ENCODE peak calls at places on chromosome 18, in nine cellular contexts. C, D, Y, I, H, P, N, A and U are unnamed samples.

GRCh38 chr18:36697905-36698304 is 130.9 kb downstream of the TPGS2 start:
- DNase-seq in A (peak), P (peak), I (no peak), N (no peak), D (no peak), H (peak), C (no peak), Y (no peak), U (no peak)

GRCh38 chr18:79121746-79122474 is 52.7 kb downstream of the ATP9B start:
- DNase-seq in D (no peak), I (no peak), Y (no peak), A (no peak), H (peak), N (no peak), P (no peak), C (no peak), U (no peak)

GRCh38 chr18:79678665-79679551 is 695 bp upstream of the CTDP1 start:
- DNase-seq in H (peak), D (peak), P (peak), N (peak), A (peak), I (peak), Y (peak), C (peak), U (peak)

GRCh38 chr18:4236940-4237686 is 218.0 kb downstream of the DLGAP1 start:
- DNase-seq in D (no peak), A (no peak), Y (no peak), N (no peak), H (no peak), C (no peak), P (no peak), I (no peak), U (no peak)

GRCh38 chr18:41457730-41458129 is 497.3 kb upstream of the PIK3C3 start:
- DNase-seq in H (no peak), I (no peak), D (no peak), Y (no peak), A (no peak), P (no peak), C (no peak), N (no peak), U (no peak)

GRCh38 chr18:79818036-79818435 is 20.3 kb downstream of the KCNG2 start:
- DNase-seq in P (no peak), H (no peak), D (no peak), Y (no peak), C (no peak), A (no peak), I (no peak), N (no peak), U (no peak)

GRCh38 chr18:9741821-9742541 is 33.9 kb downstream of the RAB31 start:
- DNase-seq in C (peak), H (no peak), A (peak), D (no peak), I (no peak), Y (no peak), P (no peak), N (no peak), U (no peak)

GRCh38 chr18:12246849-12247808 is 7.0 kb upstream of the CIDEA start:
- DNase-seq in H (peak), N (no peak), Y (no peak), C (peak), A (no peak), I (no peak), P (no peak), D (no peak), U (no peak)

GRCh38 chr18:6546229-6546628 is 131.5 kb upstream of the L3MBTL4 start:
- DNase-seq in N (no peak), I (no peak), Y (peak), A (no peak), H (peak), P (no peak), D (no peak), C (no peak), U (no peak)

GRCh38 chr18:22332590-22332989 is 85.1 kb downstream of the CTAGE1 start:
- DNase-seq in C (peak), A (no peak), I (no peak), D (no peak), P (no peak), N (no peak), H (no peak), Y (no peak), U (no peak)

GRCh38 chr18:48813833-48814489 is 136.8 kb downstream of the SMAD7 start:
- DNase-seq in Y (peak), N (peak), P (peak), A (no peak), D (peak), I (no peak), H (peak), C (peak), U (no peak)

GRCh38 chr18:49021433-49022129 is 70.8 kb upstream of the SMAD7 start:
- DNase-seq in A (peak), D (no peak), I (peak), N (no peak), H (peak), Y (peak), P (no peak), C (peak), U (no peak)

GRCh38 chr18:12048827-12049175 is 44.8 kb upstream of the ANKRD62 start:
- DNase-seq in H (peak), P (no peak), N (no peak), A (no peak), Y (no peak), D (no peak), I (no peak), C (no peak), U (no peak)

GRCh38 chr18:11498821-11499220 is 110.6 kb upstream of the SLC35G4 start:
- DNase-seq in N (no peak), C (no peak), A (no peak), I (no peak), H (peak), D (no peak), Y (no peak), P (no peak), U (no peak)

GRCh38 chr18:34787931-34788532 is 77.9 kb downstream of the DTNA start:
- DNase-seq in A (no peak), H (peak), C (peak), Y (peak), N (no peak), P (peak), D (no peak), I (no peak), U (peak)

GRCh38 chr18:56233595-56233994 is 404.8 kb downstream of the TXNL1 start:
- DNase-seq in D (no peak), C (no peak), I (no peak), A (no peak), P (peak), H (peak), Y (peak), N (no peak), U (no peak)

GRCh38 chr18:39462436-39462835 is 1896.8 kb upstream of the CELF4 start:
- DNase-seq in I (no peak), P (no peak), D (no peak), H (peak), A (no peak), Y (no peak), C (no peak), N (no peak), U (no peak)

GRCh38 chr18:52341617-52342381 is 1.8 kb downstream of the DCC start:
- DNase-seq in D (no peak), I (peak), C (no peak), A (no peak), P (no peak), H (peak), N (no peak), Y (no peak), U (no peak)

GRCh38 chr18:24837065-24837464 is 376.6 kb downstream of the HRH4 start:
- DNase-seq in D (no peak), H (peak), C (no peak), A (no peak), I (no peak), N (no peak), Y (no peak), P (no peak), U (no peak)

GRCh38 chr18:36095936-36096519 is 28.7 kb upstream of the RPRD1A start:
- DNase-seq in Y (no peak), D (no peak), A (no peak), I (no peak), P (no peak), H (peak), N (no peak), C (peak), U (peak)

GRCh38 chr18:10023853-10024638 is 110.2 kb downstream of the VAPA start:
- DNase-seq in C (no peak), D (no peak), I (no peak), H (no peak), N (no peak), P (no peak), A (no peak), Y (no peak), U (no peak)

GRCh38 chr18:49892148-49892924 is 79.0 kb upstream of the ACAA2 start:
- DNase-seq in H (no peak), A (peak), I (no peak), D (no peak), P (no peak), Y (no peak), C (no peak), N (no peak), U (no peak)

GRCh38 chr18:43620936-43621335 is 343.6 kb upstream of the SYT4 start:
- DNase-seq in N (no peak), D (no peak), P (no peak), A (no peak), Y (no peak), I (no peak), H (peak), C (peak), U (no peak)

GRCh38 chr18:36933552-36933951 is 104.6 kb downstream of the KIAA1328 start:
- DNase-seq in I (no peak), N (no peak), P (no peak), H (no peak), Y (no peak), A (no peak), C (no peak), D (no peak), U (no peak)

GRCh38 chr18:79178044-79178632 is 108.9 kb downstream of the ATP9B start:
- DNase-seq in N (no peak), I (no peak), C (no peak), D (no peak), H (no peak), P (no peak), A (no peak), Y (no peak), U (no peak)

GRCh38 chr18:50629148-50629631 is 69.3 kb downstream of the MAPK4 start:
- DNase-seq in I (no peak), H (no peak), C (no peak), Y (no peak), N (no peak), P (no peak), D (no peak), A (no peak), U (no peak)

GRCh38 chr18:45071959-45072358 is 391.3 kb downstream of the SETBP1 start:
- DNase-seq in A (no peak), P (no peak), N (no peak), Y (no peak), C (no peak), H (no peak), D (no peak), I (no peak), U (no peak)

GRCh38 chr18:79393626-79394401 is 1.9 kb upstream of the NFATC1 start:
- DNase-seq in C (peak), Y (peak), A (peak), D (no peak), P (peak), I (peak), N (peak), H (peak), U (no peak)

GRCh38 chr18:50193796-50194622 is 938 bp downstream of the MYO5B start:
- DNase-seq in N (no peak), I (peak), A (peak), H (no peak), C (no peak), P (no peak), D (no peak), Y (no peak), U (peak)

GRCh38 chr18:65754121-65754520 is 3.3 kb downstream of the CDH7 start:
- DNase-seq in C (no peak), Y (no peak), P (no peak), N (no peak), D (no peak), I (no peak), H (no peak), A (no peak), U (no peak)

GRCh38 chr18:22279741-22280452 is 110.5 kb downstream of the GATA6 start:
- DNase-seq in H (no peak), N (no peak), D (no peak), P (no peak), Y (no peak), A (no peak), I (no peak), C (no peak), U (no peak)

GRCh38 chr18:42514522-42514921 is 559.5 kb downstream of the PIK3C3 start:
- DNase-seq in D (no peak), H (no peak), P (no peak), C (no peak), I (no peak), A (no peak), Y (no peak), N (no peak), U (no peak)

GRCh38 chr18:68177807-68178702 is 536.9 kb downstream of the TMX3 start:
- DNase-seq in A (peak), P (no peak), I (no peak), D (no peak), N (no peak), H (peak), Y (no peak), C (no peak), U (no peak)

GRCh38 chr18:7921938-7922587 is 354.9 kb downstream of the PTPRM start:
- DNase-seq in Y (no peak), D (no peak), N (no peak), P (no peak), H (peak), A (peak), C (no peak), I (no peak), U (no peak)

GRCh38 chr18:13375302-13376255 is 157.0 kb downstream of the LDLRAD4 start:
- DNase-seq in I (peak), H (peak), Y (peak), N (peak), A (peak), P (peak), C (peak), D (peak), U (no peak)

DNA sequence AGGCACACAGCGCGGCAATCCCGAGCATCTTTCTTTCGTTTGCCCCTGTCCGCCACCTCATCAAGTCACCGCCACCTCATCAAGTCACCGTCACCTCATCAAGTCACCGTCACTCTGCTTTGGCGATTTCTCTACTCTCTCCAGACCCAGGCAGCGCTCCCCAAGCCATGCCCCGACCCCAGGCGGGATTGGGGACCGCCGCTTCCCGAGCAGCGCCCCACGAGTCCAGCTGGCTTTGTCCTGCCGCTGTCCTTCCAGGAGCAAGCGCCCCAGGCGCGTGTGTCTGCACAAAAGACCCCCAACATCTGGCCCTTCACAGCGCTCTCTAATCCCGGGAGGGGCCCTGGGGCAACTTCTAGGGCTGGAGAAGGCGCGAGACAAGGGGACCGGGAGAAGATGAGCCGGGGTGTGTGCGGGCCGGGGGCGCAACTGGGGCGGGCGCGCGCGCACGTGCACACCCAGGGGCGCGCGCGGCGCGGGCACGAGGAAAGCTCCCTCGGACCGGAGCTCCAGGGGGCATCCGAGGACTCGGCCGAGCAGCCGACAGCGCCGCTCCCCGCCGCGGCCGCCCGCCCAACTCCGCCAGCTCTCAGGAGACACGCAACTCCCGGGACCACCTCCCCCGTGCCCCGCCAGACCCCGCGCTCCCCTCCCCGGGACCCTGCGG is 630 bp upstream of the RNF152 start:
- DNase-seq in H (peak), P (no peak), N (no peak), C (peak), D (no peak), Y (peak), A (no peak), I (peak), U (peak)
- TF ChIP-seq CTCF in H (no peak), P (no peak), N (no peak), C (no peak), D (no peak), Y (no peak), A (no peak), I (peak), U (no peak)

DNA sequence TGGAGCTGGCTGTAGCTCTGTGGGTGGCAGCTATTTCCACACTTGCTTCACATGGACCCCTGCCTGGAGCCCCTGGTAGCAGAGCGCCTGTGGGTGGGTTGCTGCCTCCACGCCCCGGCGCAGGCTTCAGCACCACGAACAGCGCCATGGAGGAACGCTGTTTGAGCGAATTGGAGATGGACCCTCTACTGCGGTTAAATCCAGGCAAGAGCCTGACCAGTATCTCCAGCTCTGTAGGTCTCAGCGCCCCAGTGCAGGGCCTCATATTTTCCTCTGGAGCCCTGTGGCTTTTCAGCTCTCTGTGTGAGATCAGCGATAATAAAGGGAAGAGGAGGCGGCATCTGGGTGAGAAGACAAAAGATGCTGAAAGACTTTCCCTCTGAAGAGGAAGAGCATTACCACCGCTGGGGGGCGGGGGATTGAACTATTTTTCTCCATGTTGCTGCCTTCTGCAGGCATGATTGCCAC is 12.0 kb downstream of the ONECUT2 start:
- DNase-seq in I (no peak), N (no peak), D (no peak), A (no peak), P (no peak), H (peak), C (peak), Y (no peak), U (no peak)
- TF ChIP-seq CTCF in I (no peak), N (no peak), D (no peak), A (no peak), P (no peak), H (no peak), C (peak), Y (no peak), U (no peak)

DNA sequence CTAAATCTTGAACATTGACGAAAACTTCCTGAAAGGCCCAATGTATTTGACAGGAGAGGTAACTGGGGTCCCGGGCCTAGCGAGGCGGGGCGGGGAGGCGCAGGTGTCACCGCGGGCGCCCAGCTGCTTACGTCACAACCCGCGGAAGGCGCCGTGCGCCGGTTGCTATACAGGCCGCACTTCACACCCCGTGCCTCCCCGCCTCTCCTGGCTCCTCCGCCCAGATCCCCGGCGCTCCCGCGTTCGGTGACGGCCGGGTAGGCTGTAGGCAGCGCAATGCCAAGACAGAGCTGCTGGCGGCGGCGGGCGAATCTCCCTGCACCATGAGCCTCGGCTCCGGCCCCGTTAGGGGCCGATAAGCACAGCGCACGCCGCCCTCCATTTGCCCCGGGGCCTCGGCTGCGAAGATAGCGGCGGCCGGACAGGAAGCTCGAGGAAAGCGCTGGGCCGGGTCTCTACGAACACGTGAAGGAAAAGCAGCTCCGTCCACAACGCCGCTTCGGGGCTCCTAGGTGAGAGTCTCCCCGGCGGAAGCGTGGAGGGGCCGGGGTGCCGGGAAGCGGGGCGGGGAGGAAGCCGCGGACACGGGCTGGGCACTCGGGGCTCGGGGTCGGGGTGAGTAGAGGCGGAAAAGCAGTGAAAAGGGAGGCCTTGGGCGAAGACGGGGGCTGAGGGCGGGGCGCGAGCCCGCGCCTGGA is at the start of gene RNF138:
- DNase-seq in I (peak), H (peak), D (peak), A (peak), C (peak), P (peak), N (peak), Y (peak), U (peak)
- TF ChIP-seq CTCF in I (no peak), H (no peak), D (no peak), A (no peak), C (no peak), P (no peak), N (no peak), Y (no peak), U (no peak)

GRCh38 chr18:57649536-57650495 is 28.2 kb upstream of the NARS1 start:
- DNase-seq in D (no peak), H (peak), P (peak), A (no peak), I (no peak), C (no peak), Y (peak), N (no peak), U (no peak)

GRCh38 chr18:57644540-57644939 is 22.9 kb upstream of the NARS1 start:
- DNase-seq in P (no peak), N (no peak), I (no peak), H (peak), D (no peak), Y (no peak), C (no peak), A (no peak), U (no peak)

DNA sequence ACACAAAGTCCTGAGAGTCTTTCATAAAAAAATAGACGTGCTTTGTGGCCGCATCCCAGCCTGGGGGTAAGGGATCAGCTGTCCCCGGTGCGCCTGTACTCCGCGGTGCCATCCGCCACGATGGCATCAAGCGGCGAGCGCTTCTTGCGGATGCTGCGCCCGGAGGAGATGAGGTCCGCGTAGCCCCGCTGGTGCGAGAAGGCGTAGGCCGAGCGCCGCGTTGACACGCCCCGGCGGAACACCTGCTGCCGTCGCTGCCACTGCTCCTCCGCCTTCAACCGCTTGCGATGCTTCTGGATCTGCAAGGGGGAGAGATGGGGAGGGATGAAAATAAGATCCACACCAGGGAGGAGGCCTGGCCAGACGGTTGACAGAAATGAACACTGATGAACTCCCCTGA is 26.8 kb upstream of the NARS1 start:
- DNase-seq in I (no peak), N (no peak), Y (no peak), D (no peak), H (no peak), P (no peak), A (no peak), C (no peak), U (no peak)
- TF ChIP-seq CTCF in I (no peak), N (no peak), Y (no peak), D (no peak), H (no peak), P (no peak), A (no peak), C (no peak), U (no peak)

GRCh38 chr18:62991959-62992358 is 276.6 kb downstream of the PHLPP1 start:
- DNase-seq in I (no peak), A (no peak), D (no peak), C (peak), H (no peak), Y (no peak), N (no peak), P (no peak), U (no peak)
- TF ChIP-seq CTCF in I (no peak), A (no peak), D (no peak), C (peak), H (no peak), Y (no peak), N (no peak), P (no peak), U (no peak)